ENCODE peak calls at places on chromosomes 3 and 15, in five cellular contexts. I, J, C, W and S are unnamed samples. For H3K9me3, the result is how much of the 10 kb centered on the place peaks cover.

GRCh38 chr15:86624261-86625036 is 544.8 kb downstream of the AGBL1 start:
- DNase-seq in I (peak), J (peak), C (peak), W (peak), S (no peak)

GRCh38 chr3:196969660-196970546 is 1.3 kb upstream of the PIGZ start:
- DNase-seq in I (peak), J (peak), W (peak), C (no peak), S (peak)

GRCh38 chr3:101248786-101249185 is 71.6 kb downstream of the IMPG2 start:
- DNase-seq in J (no peak), C (no peak), W (no peak), I (no peak), S (no peak)

GRCh38 chr15:44075535-44075934 is 119.5 kb downstream of the FRMD5 start:
- DNase-seq in I (no peak), C (no peak), J (no peak), W (no peak), S (no peak)

GRCh38 chr3:171480526-171480925 is 20.3 kb upstream of the TNIK start:
- DNase-seq in W (no peak), J (no peak), I (no peak), C (no peak), S (no peak)

GRCh38 chr3:169288548-169288947 is 375.0 kb downstream of the MECOM start:
- DNase-seq in C (no peak), W (no peak), J (no peak), I (no peak), S (no peak)

GRCh38 chr15:52673312-52673711 is 5.9 kb downstream of the ATOSA start:
- DNase-seq in C (no peak), I (no peak), W (no peak), J (no peak), S (no peak)

GRCh38 chr3:97988784-97989568 is 16.7 kb upstream of the RIOX2 start:
- DNase-seq in I (no peak), J (no peak), W (no peak), C (no peak), S (no peak)

DNA sequence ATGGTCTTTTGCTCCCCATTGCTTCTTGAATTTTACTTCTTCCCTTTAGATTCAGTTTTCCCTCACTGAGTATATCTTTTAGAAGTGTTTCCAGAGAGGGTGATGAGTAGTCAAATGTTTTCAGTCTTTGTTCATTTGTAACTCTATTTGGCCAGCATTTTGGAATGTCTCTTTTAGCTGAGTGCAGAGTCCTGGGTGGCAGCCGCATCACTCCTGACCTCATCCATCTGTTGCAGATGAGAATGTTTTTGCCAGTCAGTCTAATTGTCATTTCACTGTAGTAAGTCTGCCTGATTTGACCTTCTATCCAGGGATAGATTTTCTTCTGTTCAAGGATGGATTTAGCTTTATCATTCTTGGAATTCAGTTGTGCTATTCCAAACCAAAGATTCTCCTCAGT is 7.3 kb downstream of the SRPRB start:
- DNase-seq in C (no peak), I (no peak), W (no peak), J (no peak), S (no peak)
- H3K9me3 ChIP-seq in C (under half), I (under half), W (under half), J (under half), S (under half)

GRCh38 chr15:80367661-80368060 is 36.5 kb upstream of the ARNT2 start:
- DNase-seq in W (no peak), I (no peak), C (no peak), J (no peak), S (no peak)

GRCh38 chr15:80371924-80372323 is 32.3 kb upstream of the ARNT2 start:
- DNase-seq in J (no peak), C (no peak), I (no peak), W (no peak), S (no peak)

GRCh38 chr15:80367094-80367493 is 37.1 kb upstream of the ARNT2 start:
- DNase-seq in J (no peak), C (no peak), W (no peak), I (peak), S (no peak)
- H3K9me3 ChIP-seq in J (under half), C (under half), W (under half), I (under half), S (half or more)

GRCh38 chr15:99632521-99632920 is 66.7 kb downstream of the MEF2A start:
- DNase-seq in I (no peak), J (no peak), C (no peak), W (no peak), S (no peak)

GRCh38 chr15:99628374-99629001 is 62.7 kb downstream of the MEF2A start:
- DNase-seq in C (no peak), J (no peak), I (no peak), W (no peak), S (no peak)

GRCh38 chr15:99633655-99634054 is 67.9 kb downstream of the MEF2A start:
- DNase-seq in I (no peak), C (no peak), J (no peak), W (no peak), S (no peak)

GRCh38 chr15:99631256-99631655 is 65.5 kb downstream of the MEF2A start:
- DNase-seq in C (no peak), I (no peak), J (no peak), W (no peak), S (peak)

DNA sequence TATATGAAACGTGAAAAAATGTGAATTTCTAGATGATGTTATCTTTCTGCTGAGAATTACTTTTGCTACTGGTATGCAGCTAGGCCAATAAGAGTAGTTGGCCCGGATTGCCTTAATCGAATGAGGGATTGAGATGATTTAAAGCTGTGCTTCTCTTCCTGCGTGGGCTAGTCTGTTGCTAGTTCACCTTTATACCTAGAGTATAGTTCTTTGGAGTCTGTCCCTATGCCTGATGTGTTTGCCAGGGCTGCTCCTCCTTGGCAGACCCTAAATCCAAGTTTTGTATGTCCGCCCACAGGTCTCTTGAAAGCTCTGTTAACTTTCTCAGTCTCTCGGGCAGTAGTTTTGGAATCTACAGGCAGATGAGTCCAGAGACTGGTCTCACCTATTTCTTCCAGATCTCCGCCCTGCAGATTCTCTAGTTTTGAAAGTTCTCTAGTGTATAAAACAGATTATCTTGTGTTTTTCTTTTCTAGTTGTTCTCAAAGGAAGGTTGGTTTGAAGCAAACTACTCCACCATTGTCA is 64.9 kb downstream of the MEF2A start:
- DNase-seq in J (no peak), W (no peak), I (no peak), C (no peak), S (no peak)
- H3K9me3 ChIP-seq in J (under half), W (under half), I (under half), C (under half), S (under half)

GRCh38 chr15:47570451-47570850 is 146.9 kb upstream of the SEMA6D start:
- DNase-seq in J (no peak), W (no peak), C (no peak), I (no peak), S (no peak)
- H3K9me3 ChIP-seq in J (under half), W (under half), C (under half), I (under half), S (under half)

DNA sequence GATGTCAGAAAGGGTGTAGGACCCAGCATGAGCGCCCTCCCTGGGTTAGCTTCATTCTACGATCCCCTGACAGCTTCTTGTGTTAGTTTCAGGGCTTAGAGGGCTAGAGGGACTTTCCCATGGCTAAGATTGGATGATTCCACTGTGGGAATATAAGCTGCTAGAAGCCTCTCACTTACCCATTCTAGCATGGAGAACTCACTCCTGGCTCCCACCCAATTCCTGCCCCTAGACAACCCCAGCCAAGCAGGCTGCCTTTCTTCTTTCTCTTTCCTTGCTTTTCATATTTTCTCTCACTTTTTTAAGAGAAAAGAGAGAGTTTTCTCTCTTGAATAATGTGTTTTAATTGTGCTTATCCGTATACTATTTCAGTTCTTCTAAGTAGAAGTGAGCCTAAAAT is 335.1 kb upstream of the CNTN6 start:
- DNase-seq in I (no peak), C (no peak), J (no peak), W (no peak), S (no peak)
- H3K9me3 ChIP-seq in I (under half), C (under half), J (under half), W (under half), S (half or more)

DNA sequence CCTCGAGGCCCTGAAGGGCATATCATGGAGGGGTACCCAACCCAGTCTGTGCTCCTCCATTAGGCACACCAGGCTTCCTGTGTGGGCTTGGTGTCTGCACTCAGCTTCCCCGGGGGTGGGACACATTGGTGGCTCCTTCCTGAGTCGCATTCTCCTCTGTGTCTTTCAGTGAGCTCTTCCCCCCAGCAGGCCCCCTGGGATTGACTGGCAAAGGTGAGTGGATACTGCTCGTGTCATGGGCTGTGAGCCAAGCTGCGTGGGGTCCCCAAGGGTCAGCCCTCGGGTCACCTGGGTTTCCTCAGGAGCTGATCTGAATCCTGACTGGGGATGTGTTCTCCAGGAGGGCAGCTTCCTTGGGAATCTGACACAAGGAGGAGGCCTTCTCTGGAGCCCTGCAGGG is 231.0 kb downstream of the SNRPN start:
- DNase-seq in I (no peak), J (peak), C (no peak), W (no peak), S (peak)
- H3K9me3 ChIP-seq in I (under half), J (under half), C (under half), W (half or more), S (under half)

GRCh38 chr15:99686290-99686689 is 46.9 kb downstream of the LYSMD4 start:
- DNase-seq in C (no peak), I (no peak), W (no peak), J (no peak), S (no peak)

GRCh38 chr15:99683000-99683670 is 50.1 kb downstream of the LYSMD4 start:
- DNase-seq in C (no peak), J (no peak), I (no peak), W (no peak), S (no peak)

GRCh38 chr15:99677540-99678134 is 55.6 kb downstream of the LYSMD4 start:
- DNase-seq in I (no peak), J (no peak), C (no peak), W (no peak), S (no peak)

GRCh38 chr15:99682455-99682854 is 50.8 kb downstream of the LYSMD4 start:
- DNase-seq in I (no peak), C (no peak), W (no peak), J (no peak), S (no peak)
- H3K9me3 ChIP-seq in I (under half), C (under half), W (under half), J (under half), S (under half)